ENCODE peak calls at places on chromosome 11, in nine cellular contexts. R is nephron progenitor cell; U is AG08395; Y is anterior cingulate cortex; E is cardiac muscle cell; B is stimulated activated CD8-positive, alpha-beta memory T cell treated with anti-CD3 and anti-CD28 coated beads, Interleukin-2, amount 100 ng/mL, for 1 hour; M is spleen; D is NCI-H1694 treated with DMSO at 0.1 percent for 48 hours; T is NCI-H1436. N is an unnamed sample.

GRCh38 chr11:28808771-28809170 is 700.6 kb downstream of the METTL15 start:
- DNase-seq in R (no peak), U (no peak), Y (no peak), E (no peak), B (no peak), M (no peak), D (no peak), T (no peak), N (no peak)

GRCh38 chr11:79055866-79056632 is 384.8 kb downstream of the TENM4 start:
- DNase-seq in R (no peak), U (peak; percentile 93), Y (no peak), E (no peak), B (no peak), M (no peak), D (no peak), T (no peak), N (peak; percentile 52)

GRCh38 chr11:119700536-119701346 is 28.3 kb downstream of the NECTIN1 start:
- DNase-seq in R (no peak), U (no peak), Y (no peak), E (no peak), B (no peak), M (no peak), D (no peak), T (no peak), N (no peak)

GRCh38 chr11:106723071-106723470 is 295.2 kb downstream of the GUCY1A2 start:
- DNase-seq in R (no peak), U (no peak), Y (no peak), E (no peak), B (no peak), M (no peak), D (no peak), T (no peak), N (no peak)

GRCh38 chr11:10305262-10305963 is 540 bp downstream of the ADM start:
- DNase-seq in R (peak; percentile 61), U (no peak), Y (no peak), E (peak; percentile 70), B (no peak), M (peak; percentile 90), D (no peak), T (no peak), N (no peak)

GRCh38 chr11:73239111-73239521 is 21.0 kb downstream of the P2RY2 start:
- DNase-seq in R (no peak), U (no peak), Y (no peak), E (no peak), B (no peak), M (peak; percentile 51), D (no peak), T (no peak), N (no peak)

GRCh38 chr11:6568191-6568918 is 35.1 kb downstream of the RRP8 start:
- DNase-seq in R (no peak), U (peak; percentile 58), Y (no peak), E (peak; percentile 70), B (no peak), M (no peak), D (no peak), T (no peak), N (no peak)

GRCh38 chr11:33234397-33235168 is 22.6 kb upstream of the HIPK3 start:
- DNase-seq in R (no peak), U (no peak), Y (no peak), E (no peak), B (no peak), M (no peak), D (no peak), T (no peak), N (no peak)

GRCh38 chr11:2911088-2912037 is 17.9 kb downstream of the PHLDA2 start:
- DNase-seq in R (no peak), U (no peak), Y (no peak), E (no peak), B (no peak), M (no peak), D (no peak), T (no peak), N (no peak)